ENCODE peak calls at places on chromosomes 3 and 15, in four cellular contexts. One of them, this sample, is unnamed.

GRCh38 chr3:50164056-50164455 is 8.9 kb downstream of the SEMA3F start:
- DNase-seq in endothelial cell of umbilical vein: peak
- DNase-seq in A549: peak
- DNase-seq in GM12878: no peak
- DNase-seq in this sample: no peak

GRCh38 chr3:161371441-161372320 is at the start of gene SPTSSB:
- DNase-seq in endothelial cell of umbilical vein: peak
- DNase-seq in GM12878: no peak
- DNase-seq in A549: peak
- DNase-seq in this sample: peak

GRCh38 chr3:25441234-25441856 is 13.3 kb downstream of the RARB start:
- DNase-seq in GM12878: no peak
- DNase-seq in A549: no peak
- DNase-seq in endothelial cell of umbilical vein: no peak
- DNase-seq in this sample: peak

GRCh38 chr3:142857056-142857455 is 31.8 kb downstream of the PCOLCE2 start:
- DNase-seq in endothelial cell of umbilical vein: no peak
- DNase-seq in GM12878: no peak
- DNase-seq in A549: peak
- DNase-seq in this sample: peak

GRCh38 chr3:160381470-160381869 is 17.6 kb downstream of the IFT80 start:
- DNase-seq in A549: no peak
- DNase-seq in endothelial cell of umbilical vein: no peak
- DNase-seq in GM12878: no peak
- DNase-seq in this sample: no peak

GRCh38 chr3:175121225-175121624 is 262.1 kb downstream of the NAALADL2 start:
- DNase-seq in GM12878: no peak
- DNase-seq in A549: no peak
- DNase-seq in endothelial cell of umbilical vein: no peak
- DNase-seq in this sample: no peak

GRCh38 chr3:41649129-41649739 is 312.7 kb downstream of the ULK4 start:
- DNase-seq in endothelial cell of umbilical vein: no peak
- DNase-seq in A549: no peak
- DNase-seq in GM12878: no peak
- DNase-seq in this sample: no peak

GRCh38 chr15:82768414-82769081 is 37.3 kb downstream of the FSD2 start:
- DNase-seq in A549: peak
- DNase-seq in endothelial cell of umbilical vein: no peak
- DNase-seq in GM12878: no peak
- DNase-seq in this sample: no peak

GRCh38 chr3:136068708-136069107 is 103.2 kb downstream of the PPP2R3A start:
- DNase-seq in A549: no peak
- DNase-seq in endothelial cell of umbilical vein: no peak
- DNase-seq in GM12878: no peak
- DNase-seq in this sample: no peak

GRCh38 chr15:26235864-26236263 is 372.7 kb upstream of the ATP10A start:
- DNase-seq in endothelial cell of umbilical vein: no peak
- DNase-seq in GM12878: no peak
- DNase-seq in A549: no peak
- DNase-seq in this sample: no peak

GRCh38 chr15:39113741-39114140 is 467.1 kb upstream of the THBS1 start:
- DNase-seq in A549: no peak
- DNase-seq in endothelial cell of umbilical vein: no peak
- DNase-seq in GM12878: no peak
- DNase-seq in this sample: no peak

GRCh38 chr3:5072100-5072816 is 49.8 kb upstream of the ARL8B start:
- DNase-seq in A549: no peak
- DNase-seq in endothelial cell of umbilical vein: no peak
- DNase-seq in GM12878: no peak
- DNase-seq in this sample: peak

GRCh38 chr3:125318497-125318847 is 56.7 kb downstream of the ZNF148 start:
- DNase-seq in GM12878: no peak
- DNase-seq in endothelial cell of umbilical vein: no peak
- DNase-seq in A549: no peak
- DNase-seq in this sample: no peak

GRCh38 chr3:99669879-99670555 is 31.6 kb downstream of the COL8A1 start:
- DNase-seq in GM12878: no peak
- DNase-seq in A549: no peak
- DNase-seq in endothelial cell of umbilical vein: peak
- DNase-seq in this sample: no peak

GRCh38 chr3:146177072-146177936 is 16.3 kb upstream of the PLOD2 start:
- DNase-seq in endothelial cell of umbilical vein: peak
- DNase-seq in A549: no peak
- DNase-seq in GM12878: no peak
- DNase-seq in this sample: no peak

GRCh38 chr15:46365612-46366011 is 730.8 kb downstream of the SQOR start:
- DNase-seq in A549: no peak
- DNase-seq in endothelial cell of umbilical vein: no peak
- DNase-seq in GM12878: no peak
- DNase-seq in this sample: no peak

GRCh38 chr3:190306513-190307163 is 15.6 kb downstream of the CLDN1 start:
- DNase-seq in GM12878: no peak
- DNase-seq in endothelial cell of umbilical vein: no peak
- DNase-seq in A549: peak
- DNase-seq in this sample: no peak

GRCh38 chr3:126258670-126259069 is 78.3 kb upstream of the ALDH1L1 start:
- DNase-seq in A549: peak
- DNase-seq in GM12878: no peak
- DNase-seq in endothelial cell of umbilical vein: no peak
- DNase-seq in this sample: peak

GRCh38 chr15:71730277-71731144 is 79.8 kb upstream of the NR2E3 start:
- DNase-seq in endothelial cell of umbilical vein: peak
- DNase-seq in A549: peak
- DNase-seq in GM12878: no peak
- DNase-seq in this sample: peak

GRCh38 chr3:168968611-168969010 is 694.9 kb downstream of the MECOM start:
- DNase-seq in A549: no peak
- DNase-seq in GM12878: no peak
- DNase-seq in endothelial cell of umbilical vein: no peak
- DNase-seq in this sample: no peak
- TF ChIP-seq MYC in A549: no peak
- TF ChIP-seq MYC in GM12878: no peak
- TF ChIP-seq MYC in endothelial cell of umbilical vein: no peak
- TF ChIP-seq MYC in this sample: no peak

DNA sequence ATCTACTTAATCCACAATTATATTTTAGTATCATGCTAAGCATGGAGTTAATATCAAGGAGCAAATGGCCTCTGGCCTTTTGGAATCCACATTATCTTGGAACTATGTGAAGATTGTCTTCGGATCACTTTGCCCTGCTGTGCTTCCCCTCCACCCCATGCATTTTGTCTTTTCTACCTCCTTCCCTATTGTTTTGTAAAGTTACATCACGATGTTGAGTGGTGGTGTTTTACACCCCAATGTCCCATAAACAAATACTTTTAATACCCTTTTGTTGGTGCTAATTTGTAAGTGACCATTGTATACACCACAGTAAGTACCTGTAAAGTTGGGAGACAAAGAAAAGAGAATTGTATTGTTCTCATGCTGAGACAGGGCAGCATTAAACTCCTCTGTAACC is 258.4 kb upstream of the ZNF717 start:
- DNase-seq in endothelial cell of umbilical vein: no peak
- DNase-seq in GM12878: no peak
- DNase-seq in A549: no peak
- DNase-seq in this sample: no peak
- H3K4me3 ChIP-seq in endothelial cell of umbilical vein: no peak
- H3K4me3 ChIP-seq in GM12878: no peak
- H3K4me3 ChIP-seq in A549: no peak
- H3K4me3 ChIP-seq in this sample: no peak

GRCh38 chr15:94467034-94467433 is 235.7 kb downstream of the MCTP2 start:
- DNase-seq in endothelial cell of umbilical vein: no peak
- DNase-seq in GM12878: no peak
- DNase-seq in A549: no peak
- DNase-seq in this sample: no peak

DNA sequence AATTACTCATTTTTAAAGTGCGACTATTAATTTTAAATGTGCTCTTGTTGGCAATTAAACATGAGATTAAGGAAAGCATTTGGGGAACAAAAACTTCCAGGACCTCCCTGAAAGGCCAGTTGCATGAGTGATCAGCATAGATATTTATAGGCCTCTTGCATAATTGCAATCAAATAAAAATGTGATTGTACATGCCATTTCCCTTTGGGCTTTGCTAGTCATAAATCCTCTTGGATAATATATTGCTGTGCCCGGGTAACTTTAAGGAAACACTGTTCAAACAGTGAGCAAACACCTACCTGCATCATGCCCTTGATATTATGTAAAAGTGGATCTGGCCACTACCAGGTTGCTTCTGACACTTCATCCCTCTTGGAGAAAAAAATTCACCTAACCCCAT is 239.1 kb downstream of the MCTP2 start:
- DNase-seq in A549: no peak
- DNase-seq in endothelial cell of umbilical vein: no peak
- DNase-seq in GM12878: no peak
- DNase-seq in this sample: no peak
- TF ChIP-seq MAX in A549: no peak
- TF ChIP-seq MAX in endothelial cell of umbilical vein: no peak
- TF ChIP-seq MAX in GM12878: no peak
- TF ChIP-seq MAX in this sample: no peak

GRCh38 chr3:152376351-152377183 is 107.8 kb downstream of the MBNL1 start:
- DNase-seq in GM12878: peak
- DNase-seq in A549: peak
- DNase-seq in endothelial cell of umbilical vein: peak
- DNase-seq in this sample: peak
- TF ChIP-seq MYC in GM12878: peak
- TF ChIP-seq MYC in A549: no peak
- TF ChIP-seq MYC in endothelial cell of umbilical vein: no peak
- TF ChIP-seq MYC in this sample: no peak

GRCh38 chr3:188041193-188041592 is 112.8 kb upstream of the LPP start:
- DNase-seq in GM12878: no peak
- DNase-seq in A549: no peak
- DNase-seq in endothelial cell of umbilical vein: no peak
- DNase-seq in this sample: peak

GRCh38 chr3:188036375-188036985 is 117.5 kb upstream of the LPP start:
- DNase-seq in GM12878: no peak
- DNase-seq in A549: peak
- DNase-seq in endothelial cell of umbilical vein: no peak
- DNase-seq in this sample: peak

GRCh38 chr3:188034989-188035388 is 119.0 kb upstream of the LPP start:
- DNase-seq in endothelial cell of umbilical vein: no peak
- DNase-seq in A549: no peak
- DNase-seq in GM12878: no peak
- DNase-seq in this sample: no peak

GRCh38 chr3:188037965-188038581 is 115.9 kb upstream of the LPP start:
- DNase-seq in A549: no peak
- DNase-seq in endothelial cell of umbilical vein: no peak
- DNase-seq in GM12878: no peak
- DNase-seq in this sample: no peak

DNA sequence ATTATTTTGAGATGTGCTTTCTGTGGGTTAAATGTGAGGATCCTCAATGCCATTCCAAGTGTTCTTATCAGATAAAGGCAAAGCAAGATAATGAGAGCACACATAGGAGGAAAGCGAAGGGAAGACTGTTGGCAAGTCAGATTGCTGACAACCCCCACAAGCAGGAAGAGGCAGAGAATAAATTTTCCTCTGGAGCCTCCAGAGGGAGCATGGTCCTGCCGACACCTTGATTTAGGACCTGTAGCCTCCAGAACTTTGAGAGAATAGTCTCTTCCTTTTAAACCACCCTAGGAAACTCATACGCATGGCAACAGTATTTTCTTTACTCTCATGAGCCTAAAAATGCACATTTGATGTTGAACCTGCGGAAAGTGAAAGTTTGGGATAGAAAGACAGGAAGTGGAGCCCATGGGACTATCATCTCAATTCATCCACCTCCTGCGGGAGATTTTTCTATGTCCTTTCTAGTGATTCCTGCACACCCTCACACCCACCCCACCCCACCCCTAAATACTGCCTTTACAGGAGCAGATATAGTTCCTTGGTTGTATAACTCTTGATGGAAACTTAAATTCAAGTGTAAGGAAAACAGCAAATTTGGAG is 116.7 kb upstream of the LPP start:
- DNase-seq in GM12878: no peak
- DNase-seq in endothelial cell of umbilical vein: peak
- DNase-seq in A549: peak
- DNase-seq in this sample: no peak
- H3K4me3 ChIP-seq in GM12878: no peak
- H3K4me3 ChIP-seq in endothelial cell of umbilical vein: no peak
- H3K4me3 ChIP-seq in A549: no peak
- H3K4me3 ChIP-seq in this sample: no peak

DNA sequence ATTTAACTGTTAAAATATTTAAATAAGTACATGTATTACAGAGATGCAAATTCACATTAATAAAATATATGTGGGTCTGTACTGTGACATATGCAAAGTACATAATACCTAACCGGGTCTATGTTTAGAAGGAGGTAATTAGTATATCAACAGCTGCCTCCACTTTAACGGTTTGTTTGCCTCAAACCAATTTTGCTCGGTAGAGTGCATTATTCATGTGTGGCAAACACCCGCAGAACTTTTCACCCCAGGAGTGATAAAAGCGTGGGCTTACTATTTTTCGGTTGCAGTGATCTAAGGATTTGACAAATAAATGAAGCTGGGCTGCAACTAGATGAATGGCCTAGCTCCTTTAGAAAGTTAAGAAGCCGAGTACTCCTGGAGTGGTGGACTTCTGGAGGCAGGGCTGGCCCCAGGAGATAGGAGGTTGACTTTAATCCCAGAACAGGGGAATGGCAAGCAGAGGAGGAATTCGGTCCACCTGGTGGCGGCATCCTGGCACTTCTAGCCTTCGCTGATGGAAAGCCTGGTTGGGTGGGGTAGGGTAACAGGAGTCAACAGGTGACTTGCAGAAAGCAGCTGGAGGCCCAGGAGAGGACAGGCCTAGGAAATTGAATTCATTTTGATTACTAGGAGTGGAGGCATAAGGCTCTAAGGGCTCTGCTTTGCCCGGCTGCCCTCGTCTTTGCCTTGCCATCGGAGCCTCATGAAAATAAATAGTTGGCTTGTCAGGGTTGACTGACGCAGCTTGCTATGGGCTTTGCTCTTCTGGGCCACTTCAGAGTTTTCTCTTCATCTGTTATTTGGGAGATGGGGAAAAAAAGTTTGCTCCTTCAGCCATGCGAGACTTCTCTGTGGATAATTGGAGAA is 2.4 kb downstream of the SLCO3A1 start:
- DNase-seq in GM12878: peak
- DNase-seq in endothelial cell of umbilical vein: no peak
- DNase-seq in A549: peak
- DNase-seq in this sample: peak
- TF ChIP-seq MAX in GM12878: no peak
- TF ChIP-seq MAX in endothelial cell of umbilical vein: no peak
- TF ChIP-seq MAX in A549: no peak
- TF ChIP-seq MAX in this sample: no peak

This sample was measured in NB4.